ENCODE peak calls at places on chromosome 20, in eight cellular contexts. C, W, S, Z, U, M, O and T are unnamed samples.

GRCh38 chr20:25136643-25137559 is 55.0 kb upstream of the VSX1 start:
- DNase-seq in C (no peak), W (peak), S (peak), Z (peak), U (peak), M (peak), O (peak), T (no peak)

GRCh38 chr20:61066541-61066940 is 185.5 kb upstream of the CDH4 start:
- DNase-seq in C (no peak), W (no peak), S (no peak), Z (no peak), U (no peak), M (no peak), O (no peak), T (no peak)

GRCh38 chr20:24694727-24695528 is 225.5 kb downstream of the SYNDIG1 start:
- DNase-seq in C (no peak), W (no peak), S (no peak), Z (peak), U (no peak), M (peak), O (no peak), T (peak)

GRCh38 chr20:57677323-57677982 is 32.4 kb downstream of the PMEPA1 start:
- DNase-seq in C (no peak), W (no peak), S (no peak), Z (no peak), U (no peak), M (no peak), O (no peak), T (no peak)

GRCh38 chr20:17936791-17937687 is 31.6 kb downstream of the SNX5 start:
- DNase-seq in C (peak), W (peak), S (peak), Z (peak), U (peak), M (no peak), O (peak), T (peak)

GRCh38 chr20:14219801-14220461 is 117.5 kb downstream of the FLRT3 start:
- DNase-seq in C (no peak), W (no peak), S (no peak), Z (no peak), U (peak), M (no peak), O (no peak), T (peak)

GRCh38 chr20:13149371-13149770 is 71.7 kb upstream of the ISM1 start:
- DNase-seq in C (no peak), W (peak), S (no peak), Z (no peak), U (no peak), M (no peak), O (no peak), T (no peak)

GRCh38 chr20:42544926-42545325 is 644.8 kb downstream of the PTPRT start:
- DNase-seq in C (no peak), W (no peak), S (no peak), Z (no peak), U (no peak), M (no peak), O (no peak), T (no peak)

GRCh38 chr20:12570371-12570770 is 438.4 kb upstream of the SPTLC3 start:
- DNase-seq in C (no peak), W (no peak), S (peak), Z (no peak), U (peak), M (no peak), O (no peak), T (peak)

GRCh38 chr20:52305843-52306242 is 114.3 kb upstream of the ZFP64 start:
- DNase-seq in C (no peak), W (no peak), S (no peak), Z (no peak), U (no peak), M (no peak), O (no peak), T (no peak)

GRCh38 chr20:59495894-59496510 is 108.3 kb upstream of the PHACTR3 start:
- DNase-seq in C (peak), W (peak), S (peak), Z (peak), U (peak), M (peak), O (peak), T (peak)

GRCh38 chr20:14775778-14776177 is 438.4 kb upstream of the FLRT3 start:
- DNase-seq in C (peak), W (peak), S (peak), Z (peak), U (peak), M (peak), O (peak), T (no peak)

GRCh38 chr20:32013326-32013725 is 3.1 kb downstream of the CCM2L start:
- DNase-seq in C (no peak), W (no peak), S (no peak), Z (no peak), U (no peak), M (no peak), O (no peak), T (no peak)

GRCh38 chr20:10715035-10715434 is 41.2 kb upstream of the JAG1 start:
- DNase-seq in C (no peak), W (peak), S (peak), Z (no peak), U (no peak), M (no peak), O (peak), T (no peak)

GRCh38 chr20:58481541-58482021 is 33.6 kb downstream of the APCDD1L start:
- DNase-seq in C (no peak), W (peak), S (peak), Z (peak), U (peak), M (no peak), O (peak), T (peak)

GRCh38 chr20:37096415-37097039 is 730 bp upstream of the RBL1 start:
- DNase-seq in C (no peak), W (no peak), S (no peak), Z (no peak), U (no peak), M (no peak), O (no peak), T (no peak)

GRCh38 chr20:24378651-24379050 is 90.8 kb upstream of the SYNDIG1 start:
- DNase-seq in C (no peak), W (no peak), S (no peak), Z (no peak), U (no peak), M (no peak), O (no peak), T (no peak)

GRCh38 chr20:18314786-18315406 is 26.6 kb downstream of the ZNF133 start:
- DNase-seq in C (no peak), W (peak), S (peak), Z (no peak), U (no peak), M (no peak), O (peak), T (no peak)

GRCh38 chr20:57618091-57618765 is 2.0 kb downstream of the ZBP1 start:
- DNase-seq in C (no peak), W (no peak), S (no peak), Z (no peak), U (peak), M (no peak), O (no peak), T (no peak)

GRCh38 chr20:1734269-1734858 is 76.8 kb upstream of the SIRPG start:
- DNase-seq in C (no peak), W (peak), S (peak), Z (no peak), U (no peak), M (no peak), O (peak), T (no peak)

GRCh38 chr20:1185316-1185741 is 548 bp upstream of the TMEM74B start:
- DNase-seq in C (no peak), W (no peak), S (no peak), Z (no peak), U (peak), M (no peak), O (no peak), T (no peak)

GRCh38 chr20:37381621-37382538 is 35.9 kb downstream of the SRC start:
- DNase-seq in C (no peak), W (no peak), S (no peak), Z (no peak), U (no peak), M (no peak), O (no peak), T (peak)

GRCh38 chr20:58699246-58700107 is 6.9 kb downstream of the NPEPL1 start:
- DNase-seq in C (no peak), W (no peak), S (no peak), Z (no peak), U (no peak), M (peak), O (peak), T (no peak)

GRCh38 chr20:1941226-1941625 is 46.0 kb downstream of the SIRPA start:
- DNase-seq in C (no peak), W (no peak), S (no peak), Z (peak), U (no peak), M (peak), O (peak), T (no peak)

GRCh38 chr20:34705383-34706021 is 1.4 kb downstream of the TP53INP2 start:
- DNase-seq in C (no peak), W (no peak), S (peak), Z (no peak), U (peak), M (no peak), O (peak), T (peak)

GRCh38 chr20:4299250-4299649 is 283.9 kb upstream of the RNF24 start:
- DNase-seq in C (no peak), W (no peak), S (no peak), Z (no peak), U (no peak), M (no peak), O (no peak), T (peak)

GRCh38 chr20:22826306-22827230 is 208.5 kb upstream of the SSTR4 start:
- DNase-seq in C (no peak), W (no peak), S (no peak), Z (no peak), U (no peak), M (no peak), O (no peak), T (peak)

GRCh38 chr20:35332540-35333200 is 40.4 kb upstream of the FAM83C start:
- DNase-seq in C (no peak), W (no peak), S (no peak), Z (no peak), U (no peak), M (no peak), O (no peak), T (no peak)

GRCh38 chr20:13099676-13100075 is 90.9 kb downstream of the SPTLC3 start:
- DNase-seq in C (no peak), W (no peak), S (no peak), Z (no peak), U (no peak), M (no peak), O (peak), T (no peak)

GRCh38 chr20:24572140-24572539 is 102.7 kb downstream of the SYNDIG1 start:
- DNase-seq in C (no peak), W (no peak), S (no peak), Z (no peak), U (no peak), M (no peak), O (no peak), T (no peak)

GRCh38 chr20:23874747-23875146 is 4.8 kb downstream of the CST5 start:
- DNase-seq in C (no peak), W (no peak), S (no peak), Z (no peak), U (no peak), M (peak), O (no peak), T (no peak)

GRCh38 chr20:31915491-31916280 is 36.2 kb downstream of the PDRG1 start:
- DNase-seq in C (no peak), W (no peak), S (no peak), Z (no peak), U (no peak), M (no peak), O (no peak), T (peak)

GRCh38 chr20:36377348-36378326 is 71.5 kb downstream of the DLGAP4 start:
- DNase-seq in C (no peak), W (no peak), S (no peak), Z (no peak), U (no peak), M (no peak), O (no peak), T (no peak)

GRCh38 chr20:12177657-12178293 is 260.1 kb downstream of the BTBD3 start:
- DNase-seq in C (no peak), W (no peak), S (no peak), Z (no peak), U (peak), M (no peak), O (no peak), T (no peak)

GRCh38 chr20:58645277-58645968 is 5.7 kb upstream of the STX16 start:
- DNase-seq in C (peak), W (peak), S (no peak), Z (no peak), U (no peak), M (no peak), O (peak), T (peak)

GRCh38 chr20:19449051-19449450 is 236.6 kb downstream of the SLC24A3 start:
- DNase-seq in C (peak), W (no peak), S (no peak), Z (peak), U (no peak), M (no peak), O (no peak), T (peak)
- H3K4me3 ChIP-seq in C (no peak), W (no peak), S (no peak), Z (no peak), U (no peak), M (no peak), O (no peak), T (no peak)

GRCh38 chr20:63859166-63859699 is 2.1 kb upstream of the ABHD16B start:
- DNase-seq in C (no peak), W (no peak), S (no peak), Z (no peak), U (no peak), M (no peak), O (no peak), T (no peak)
- TF ChIP-seq CTCF in C (no peak), W (no peak), S (no peak), Z (no peak), U (no peak), M (peak), O (no peak), T (no peak)

DNA sequence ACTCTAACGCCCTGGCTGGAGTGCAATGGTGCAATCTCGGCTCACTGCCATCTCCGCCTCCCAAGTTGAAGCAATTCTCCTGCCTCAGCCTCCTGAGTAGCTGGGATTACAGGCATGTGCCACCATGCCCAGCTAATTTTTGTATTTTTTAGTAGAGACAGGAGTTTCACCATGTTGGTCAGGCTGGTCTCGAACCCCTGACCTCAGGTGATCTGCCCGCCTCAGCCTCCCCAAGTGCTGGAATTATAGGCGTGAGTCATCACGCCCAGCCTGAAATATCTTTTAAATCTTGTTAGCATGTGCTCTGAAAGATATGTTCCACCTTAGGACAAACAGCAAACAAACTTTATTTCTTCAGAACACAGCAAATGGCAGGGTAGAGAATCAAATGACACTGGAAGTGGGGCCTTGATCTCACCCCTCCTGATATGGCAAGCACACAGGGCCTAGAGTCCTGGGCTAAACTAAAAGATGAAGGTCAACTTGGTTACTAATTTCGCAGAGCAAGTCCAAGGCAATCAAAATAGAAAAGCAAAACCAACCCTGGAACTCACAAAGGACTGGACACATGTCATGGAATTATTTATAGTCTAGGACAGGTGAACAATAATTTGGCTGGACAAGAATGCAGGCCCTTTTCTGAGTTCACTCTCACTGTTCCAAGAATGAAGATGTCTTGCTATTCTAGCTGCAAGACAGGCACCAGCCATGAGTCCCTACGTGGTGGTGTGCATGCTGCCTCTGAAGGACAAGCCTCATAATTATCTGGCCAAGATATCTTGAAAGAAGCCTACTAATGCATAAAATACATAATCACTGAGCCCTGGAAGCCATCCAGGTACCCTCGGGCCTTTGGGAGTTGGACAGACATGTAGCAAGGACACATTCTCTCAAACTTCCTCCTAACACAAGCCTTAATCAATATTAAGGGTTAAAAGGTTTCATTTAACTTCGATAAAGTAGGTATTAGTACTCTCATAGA is 35.6 kb downstream of the B4GALT5 start:
- DNase-seq in C (no peak), W (no peak), S (no peak), Z (no peak), U (no peak), M (no peak), O (no peak), T (no peak)
- H3K4me3 ChIP-seq in C (no peak), W (no peak), S (no peak), Z (peak), U (no peak), M (no peak), O (no peak), T (peak)

GRCh38 chr20:46251211-46251673 is 57.1 kb downstream of the CDH22 start:
- DNase-seq in C (no peak), W (no peak), S (no peak), Z (no peak), U (peak), M (no peak), O (no peak), T (peak)

GRCh38 chr20:46250772-46251171 is 57.5 kb downstream of the CDH22 start:
- DNase-seq in C (no peak), W (no peak), S (no peak), Z (no peak), U (no peak), M (no peak), O (no peak), T (no peak)

GRCh38 chr20:46255440-46256104 is 52.7 kb downstream of the CDH22 start:
- DNase-seq in C (peak), W (peak), S (no peak), Z (peak), U (peak), M (peak), O (peak), T (no peak)

GRCh38 chr20:46252352-46253091 is 55.8 kb downstream of the CDH22 start:
- DNase-seq in C (no peak), W (no peak), S (no peak), Z (no peak), U (no peak), M (no peak), O (no peak), T (no peak)

GRCh38 chr20:46253391-46253790 is 54.9 kb downstream of the CDH22 start:
- DNase-seq in C (no peak), W (no peak), S (no peak), Z (no peak), U (no peak), M (no peak), O (no peak), T (peak)
- TF ChIP-seq CTCF in C (no peak), W (no peak), S (peak), Z (peak), U (no peak), M (peak), O (peak), T (peak)

DNA sequence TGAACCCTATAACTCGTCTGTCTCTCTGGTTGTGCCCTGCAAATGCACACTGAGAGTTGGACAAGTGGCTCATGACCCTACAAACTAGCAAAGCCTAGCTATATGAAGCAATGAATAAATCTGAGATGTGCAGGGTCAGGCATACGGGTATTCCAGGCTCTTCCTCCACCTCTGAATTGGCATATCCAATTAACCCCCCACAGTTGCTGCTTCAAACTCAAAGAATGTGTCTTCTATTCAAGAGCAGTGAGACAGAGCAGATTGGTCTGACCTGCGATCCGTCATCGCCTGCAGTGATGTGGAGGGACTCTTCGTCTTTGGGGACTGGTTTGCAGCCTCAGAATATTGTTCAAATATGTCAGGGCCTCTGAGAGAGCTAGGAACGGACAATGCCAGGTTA is 59.8 kb downstream of the LAMP5 start:
- DNase-seq in C (no peak), W (no peak), S (no peak), Z (no peak), U (no peak), M (no peak), O (no peak), T (peak)
- H3K4me3 ChIP-seq in C (no peak), W (no peak), S (no peak), Z (no peak), U (no peak), M (no peak), O (no peak), T (no peak)

GRCh38 chr20:33667245-33668086 is 723 bp downstream of the ACTL10 start:
- DNase-seq in C (peak), W (no peak), S (peak), Z (peak), U (no peak), M (peak), O (peak), T (peak)
- TF ChIP-seq CTCF in C (no peak), W (no peak), S (no peak), Z (no peak), U (no peak), M (no peak), O (no peak), T (peak)

GRCh38 chr20:63736893-63737689 is 627 bp downstream of the LIME1 start:
- DNase-seq in C (peak), W (no peak), S (no peak), Z (no peak), U (peak), M (no peak), O (no peak), T (peak)
- H3K4me3 ChIP-seq in C (no peak), W (no peak), S (no peak), Z (peak), U (no peak), M (no peak), O (no peak), T (no peak)

DNA sequence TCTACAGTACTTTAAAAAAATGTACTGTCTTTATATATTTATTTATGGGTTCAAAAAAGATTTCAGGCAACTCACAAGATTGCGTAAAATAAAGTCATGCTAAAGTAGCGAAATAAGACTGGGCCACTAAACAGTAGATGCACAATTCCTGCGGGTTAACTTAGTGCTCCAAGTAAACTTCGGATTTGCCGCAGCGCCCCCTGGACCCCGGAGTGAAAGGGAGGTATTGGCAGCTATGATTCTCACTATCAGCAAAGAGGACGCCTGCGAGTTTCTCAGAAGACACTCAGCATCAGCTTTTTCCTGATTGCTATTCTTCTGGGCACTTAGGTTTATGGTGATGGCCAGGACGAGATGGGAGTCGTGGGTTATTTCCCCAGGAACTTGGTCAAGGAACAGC is 1.4 kb downstream of the OTOR start:
- DNase-seq in C (no peak), W (no peak), S (no peak), Z (no peak), U (no peak), M (no peak), O (no peak), T (peak)
- TF ChIP-seq CTCF in C (no peak), W (peak), S (peak), Z (no peak), U (no peak), M (no peak), O (no peak), T (peak)

GRCh38 chr20:43916073-43916874 is 1.6 kb downstream of the TOX2 start:
- DNase-seq in C (no peak), W (peak), S (no peak), Z (no peak), U (peak), M (no peak), O (peak), T (peak)
- H3K4me3 ChIP-seq in C (peak), W (peak), S (peak), Z (peak), U (peak), M (peak), O (peak), T (peak)